ENCODE peak calls at places on chromosomes 7 and 10, in four cellular contexts. R is HepG2, A is K562, S is GM12878. Q is an unnamed sample.

GRCh38 chr7:78020131-78020873 is 221.7 kb downstream of the PHTF2 start:
- DNase-seq in R (peak; percentile 51), S (peak; percentile 17), A (peak; percentile 88), Q (peak; percentile 60)

GRCh38 chr10:95646160-95646559 is 10.4 kb downstream of the ALDH18A1 start:
- DNase-seq in S (no peak), R (peak; percentile 26), A (peak; percentile 45), Q (no peak)

GRCh38 chr7:32479574-32480200 is 10.5 kb downstream of the LSM5 start:
- DNase-seq in R (peak; percentile 54), S (no peak), A (peak; percentile 72), Q (peak; percentile 64)

GRCh38 chr7:106660862-106661720 is at the start of gene CCDC71L:
- DNase-seq in R (no peak), S (peak; percentile 61), A (peak; percentile 100), Q (peak; percentile 85)

GRCh38 chr7:41756783-41757182 is 53.9 kb upstream of the INHBA start:
- DNase-seq in R (no peak), A (no peak), S (no peak), Q (no peak)

GRCh38 chr7:129644634-129645230 is 33.2 kb downstream of the NRF1 start:
- DNase-seq in R (peak; percentile 37), A (peak; percentile 71), S (no peak), Q (no peak)

GRCh38 chr10:123236122-123236521 is 81.9 kb downstream of the BUB3 start:
- DNase-seq in A (peak; percentile 5), S (no peak), R (peak; percentile 9), Q (peak; percentile 20)

GRCh38 chr7:18020138-18020715 is 7.4 kb downstream of the PRPS1L1 start:
- DNase-seq in S (no peak), A (no peak), R (peak; percentile 2), Q (no peak)

GRCh38 chr10:133401500-133401899 is 7.5 kb downstream of the MTG1 start:
- DNase-seq in S (no peak), A (no peak), R (no peak), Q (no peak)

GRCh38 chr7:55020481-55020871 is 1.7 kb downstream of the EGFR start:
- DNase-seq in S (no peak), R (no peak), A (no peak), Q (no peak)

GRCh38 chr7:99314504-99314903 is 11.2 kb upstream of the ARPC1A start:
- DNase-seq in R (no peak), S (peak; percentile 15), A (no peak), Q (no peak)

GRCh38 chr10:50275650-50276235 is 24.4 kb upstream of the ASAH2 start:
- DNase-seq in R (peak; percentile 20), S (peak; percentile 25), A (peak; percentile 88), Q (peak; percentile 50)

GRCh38 chr10:60735244-60735643 is 43.0 kb upstream of the CDK1 start:
- DNase-seq in A (no peak), R (no peak), S (no peak), Q (no peak)

GRCh38 chr10:103849880-103850571 is 5.3 kb downstream of the SH3PXD2A start:
- DNase-seq in A (no peak), R (no peak), S (no peak), Q (no peak)

GRCh38 chr10:102994551-102995295 is 76.6 kb downstream of the CNNM2 start:
- DNase-seq in A (no peak), R (no peak), S (no peak), Q (no peak)

GRCh38 chr7:159109092-159110035 is 35.3 kb downstream of the VIPR2 start:
- DNase-seq in A (no peak), S (no peak), R (no peak), Q (no peak)

GRCh38 chr10:79084012-79084971 is 15.5 kb downstream of the ZMIZ1 start:
- DNase-seq in R (peak; percentile 93), A (peak; percentile 92), S (no peak), Q (peak; percentile 16)

GRCh38 chr10:63919576-63920279 is 398.5 kb downstream of the REEP3 start:
- DNase-seq in S (no peak), R (no peak), A (no peak), Q (no peak)

GRCh38 chr10:131576341-131577177 is 265.0 kb upstream of the TCERG1L start:
- DNase-seq in A (no peak), S (no peak), R (no peak), Q (no peak)

GRCh38 chr7:40716052-40716451 is 581.2 kb downstream of the SUGCT start:
- DNase-seq in R (no peak), A (no peak), S (no peak), Q (no peak)

GRCh38 chr7:98722402-98722801 is 105.3 kb downstream of the NPTX2 start:
- DNase-seq in R (no peak), S (no peak), A (no peak), Q (no peak)

GRCh38 chr7:43701502-43701859 is 27.8 kb downstream of the COA1 start:
- DNase-seq in S (no peak), A (no peak), R (no peak), Q (no peak)

GRCh38 chr10:61744469-61744868 is 81.7 kb downstream of the CABCOCO1 start:
- DNase-seq in A (peak; percentile 52), R (no peak), S (no peak), Q (no peak)

GRCh38 chr7:118429141-118429540 is 204.6 kb downstream of the ANKRD7 start:
- DNase-seq in R (no peak), A (no peak), S (no peak), Q (no peak)

GRCh38 chr7:40057292-40057691 is 77.1 kb downstream of the MPLKIP start:
- DNase-seq in A (peak; percentile 65), S (no peak), R (no peak), Q (no peak)

GRCh38 chr7:141362580-141363435 is 188.4 kb upstream of the AGK start:
- DNase-seq in A (no peak), S (no peak), R (no peak), Q (no peak)

GRCh38 chr7:21967500-21968099 is 21.9 kb upstream of the CDCA7L start:
- DNase-seq in A (peak; percentile 9), S (no peak), R (no peak), Q (no peak)

GRCh38 chr10:131431541-131431940 is 120.0 kb upstream of the TCERG1L start:
- DNase-seq in R (no peak), A (no peak), S (no peak), Q (no peak)

GRCh38 chr10:132963430-132963960 is 21.1 kb upstream of the CFAP46 start:
- DNase-seq in A (no peak), S (no peak), R (no peak), Q (no peak)

GRCh38 chr7:94041529-94041928 is 37.4 kb upstream of the BET1 start:
- DNase-seq in R (no peak), S (no peak), A (no peak), Q (no peak)

GRCh38 chr7:1623810-1624209 is 46.3 kb upstream of the ELFN1 start:
- DNase-seq in A (no peak), R (no peak), S (no peak), Q (no peak)

GRCh38 chr7:129122751-129123516 is 21.6 kb upstream of the TSPAN33 start:
- DNase-seq in R (no peak), S (peak; percentile 95), A (no peak), Q (no peak)

GRCh38 chr7:29754874-29755490 is 51.3 kb upstream of the WIPF3 start:
- DNase-seq in R (no peak), A (no peak), S (no peak), Q (no peak)

GRCh38 chr10:76149602-76150138 is 718.2 kb downstream of the LRMDA start:
- DNase-seq in S (no peak), A (no peak), R (no peak), Q (no peak)

GRCh38 chr10:121627810-121628209 is 29.6 kb upstream of the FGFR2 start:
- DNase-seq in S (no peak), A (no peak), R (no peak), Q (no peak)

GRCh38 chr10:117929321-117930067 is 117.2 kb downstream of the RAB11FIP2 start:
- DNase-seq in A (no peak), S (no peak), R (peak; percentile 2), Q (no peak)

GRCh38 chr10:120460191-120460590 is 3.2 kb downstream of the PLPP4 start:
- DNase-seq in R (no peak), A (no peak), S (no peak), Q (no peak)
- TF ChIP-seq SP1 in R (no peak), A (no peak), S (no peak), Q (no peak)

DNA sequence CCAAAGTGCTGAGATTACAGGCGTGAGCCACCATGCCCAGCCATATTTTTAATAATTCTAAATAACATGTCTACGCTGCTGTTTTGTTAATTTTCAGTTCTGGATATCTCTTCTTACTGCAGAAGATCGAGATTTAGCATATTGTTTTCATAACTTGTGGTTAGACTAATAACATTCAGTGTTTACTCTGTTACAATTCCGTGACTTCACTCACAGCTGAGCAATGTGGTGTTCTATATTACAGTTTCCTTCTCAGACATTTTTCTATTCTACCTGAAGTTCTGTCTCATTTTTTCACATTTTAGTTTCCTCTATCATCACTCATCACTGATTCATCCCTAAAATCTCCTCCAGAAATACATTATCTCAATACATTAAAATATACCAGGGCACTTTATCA is 10.9 kb downstream of the RNF32 start:
- DNase-seq in R (no peak), A (no peak), S (no peak), Q (no peak)
- TF ChIP-seq BHLHE40 in R (no peak), A (no peak), S (no peak), Q (no peak)

GRCh38 chr7:91264924-91265681 is 870 bp downstream of the FZD1 start:
- DNase-seq in A (peak; percentile 18), S (no peak), R (no peak), Q (peak; percentile 46)
- TF ChIP-seq SP1 in A (no peak), S (no peak), R (no peak), Q (no peak)

GRCh38 chr7:101527844-101528667 is 101.0 kb downstream of the MYL10 start:
- DNase-seq in R (no peak), S (no peak), A (no peak), Q (no peak)
- TF ChIP-seq BHLHE40 in R (no peak), S (no peak), A (no peak), Q (no peak)

DNA sequence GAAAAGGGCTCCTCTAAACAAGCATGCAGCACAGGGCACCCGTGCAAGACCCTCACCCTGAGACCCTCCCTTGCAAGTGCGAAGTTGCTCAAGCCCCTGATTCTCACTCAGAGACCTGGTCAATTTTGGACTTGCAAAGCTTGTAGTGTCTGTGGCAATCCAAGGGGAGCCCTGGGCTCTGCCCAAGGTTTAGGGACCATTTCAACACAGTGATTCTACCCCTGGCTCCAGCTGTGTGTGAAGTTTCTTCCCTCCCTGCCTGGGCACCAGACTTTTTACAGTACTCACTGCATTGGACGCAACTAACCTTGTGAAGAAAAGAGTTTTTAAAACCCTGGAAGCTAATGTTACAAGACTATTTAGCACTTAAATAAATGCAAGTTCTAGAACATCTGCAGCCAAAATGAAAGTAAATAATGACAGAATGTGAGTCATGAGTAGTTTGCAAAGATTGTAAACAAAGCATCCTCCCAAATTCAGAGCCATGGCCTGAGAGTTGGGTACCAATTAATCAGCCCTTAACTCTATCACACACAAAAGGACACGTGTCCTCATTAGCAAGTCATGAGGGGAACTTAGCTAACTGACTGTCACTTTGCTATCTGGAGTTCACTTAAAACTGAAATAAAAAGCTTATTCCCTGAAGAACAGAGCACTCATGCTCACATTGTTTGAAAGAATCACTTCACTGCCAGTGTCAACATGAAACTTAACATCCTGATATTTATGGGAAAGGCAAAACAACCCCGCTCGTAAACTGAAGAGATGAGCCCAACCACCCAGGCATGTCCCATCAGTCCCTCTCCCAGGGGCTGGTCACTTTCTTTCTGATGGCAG is 48.1 kb downstream of the RGS10 start:
- DNase-seq in A (no peak), S (no peak), R (no peak), Q (no peak)
- TF ChIP-seq SP1 in A (no peak), S (no peak), R (no peak), Q (no peak)

GRCh38 chr7:80681272-80681885 is 42.9 kb downstream of the CD36 start:
- DNase-seq in A (peak; percentile 5), R (peak; percentile 43), S (no peak), Q (peak; percentile 30)
- TF ChIP-seq BHLHE40 in A (no peak), R (no peak), S (no peak), Q (no peak)

Q was measured in HEK293T.